ENCODE peak calls at places on chromosomes 16 and 17, in five cellular contexts. One of them, this sample, is unnamed.

GRCh38 chr16:22372882-22373661 is 1.3 kb downstream of the CDR2 start:
- DNase-seq in adrenal gland: no peak
- DNase-seq in fibroblast of mammary gland: no peak
- DNase-seq in Peyer's patch: no peak
- DNase-seq in kidney epithelial cell: no peak
- DNase-seq in this sample: no peak

GRCh38 chr16:2964416-2965223 is 545 bp downstream of the KREMEN2 start:
- DNase-seq in adrenal gland: no peak
- DNase-seq in fibroblast of mammary gland: no peak
- DNase-seq in Peyer's patch: peak
- DNase-seq in kidney epithelial cell: no peak
- DNase-seq in this sample: peak

GRCh38 chr16:13014516-13014915 is 113.1 kb downstream of the SHISA9 start:
- DNase-seq in adrenal gland: no peak
- DNase-seq in fibroblast of mammary gland: no peak
- DNase-seq in Peyer's patch: no peak
- DNase-seq in kidney epithelial cell: peak
- DNase-seq in this sample: no peak

GRCh38 chr16:86297391-86297790 is 212.9 kb upstream of the FOXF1 start:
- DNase-seq in adrenal gland: no peak
- DNase-seq in fibroblast of mammary gland: peak
- DNase-seq in Peyer's patch: no peak
- DNase-seq in kidney epithelial cell: no peak
- DNase-seq in this sample: no peak

GRCh38 chr17:50182783-50183438 is 17.1 kb downstream of the SGCA start:
- DNase-seq in adrenal gland: no peak
- DNase-seq in fibroblast of mammary gland: peak
- DNase-seq in Peyer's patch: no peak
- DNase-seq in kidney epithelial cell: no peak
- DNase-seq in this sample: no peak

GRCh38 chr16:89363621-89364393 is 126.6 kb downstream of the ANKRD11 start:
- DNase-seq in adrenal gland: no peak
- DNase-seq in fibroblast of mammary gland: peak
- DNase-seq in Peyer's patch: peak
- DNase-seq in kidney epithelial cell: no peak
- DNase-seq in this sample: no peak

GRCh38 chr17:29292071-29292991 is 1.6 kb downstream of the NUFIP2 start:
- DNase-seq in adrenal gland: peak
- DNase-seq in fibroblast of mammary gland: peak
- DNase-seq in Peyer's patch: peak
- DNase-seq in kidney epithelial cell: no peak
- DNase-seq in this sample: peak

GRCh38 chr16:49441366-49441780 is 67.8 kb downstream of the C16orf78 start:
- DNase-seq in adrenal gland: peak
- DNase-seq in fibroblast of mammary gland: no peak
- DNase-seq in Peyer's patch: peak
- DNase-seq in kidney epithelial cell: no peak
- DNase-seq in this sample: peak

GRCh38 chr16:85329999-85330693 is 217.9 kb upstream of the CIBAR2 start:
- DNase-seq in adrenal gland: no peak
- DNase-seq in fibroblast of mammary gland: no peak
- DNase-seq in Peyer's patch: no peak
- DNase-seq in kidney epithelial cell: no peak
- DNase-seq in this sample: no peak

GRCh38 chr16:11306997-11307638 is 26.0 kb upstream of the PRM1 start:
- DNase-seq in adrenal gland: no peak
- DNase-seq in fibroblast of mammary gland: no peak
- DNase-seq in Peyer's patch: no peak
- DNase-seq in kidney epithelial cell: no peak
- DNase-seq in this sample: no peak

GRCh38 chr16:31713945-31714898 is 159.4 kb upstream of the ZNF267 start:
- DNase-seq in adrenal gland: no peak
- DNase-seq in fibroblast of mammary gland: no peak
- DNase-seq in Peyer's patch: peak
- DNase-seq in kidney epithelial cell: no peak
- DNase-seq in this sample: no peak

GRCh38 chr16:8936421-8936820 is 27.3 kb downstream of the USP7 start:
- DNase-seq in adrenal gland: peak
- DNase-seq in fibroblast of mammary gland: peak
- DNase-seq in Peyer's patch: peak
- DNase-seq in kidney epithelial cell: peak
- DNase-seq in this sample: peak

GRCh38 chr17:64368277-64368676 is 22.4 kb downstream of the PECAM1 start:
- DNase-seq in adrenal gland: no peak
- DNase-seq in fibroblast of mammary gland: no peak
- DNase-seq in Peyer's patch: no peak
- DNase-seq in kidney epithelial cell: no peak
- DNase-seq in this sample: no peak

GRCh38 chr17:12522743-12523181 is 142.9 kb upstream of the MYOCD start:
- DNase-seq in adrenal gland: no peak
- DNase-seq in fibroblast of mammary gland: peak
- DNase-seq in Peyer's patch: peak
- DNase-seq in kidney epithelial cell: peak
- DNase-seq in this sample: no peak

GRCh38 chr16:2195316-2196161 is 866 bp downstream of the CASKIN1 start:
- DNase-seq in adrenal gland: no peak
- DNase-seq in fibroblast of mammary gland: no peak
- DNase-seq in Peyer's patch: no peak
- DNase-seq in kidney epithelial cell: no peak
- DNase-seq in this sample: no peak

GRCh38 chr16:48384305-48384981 is 770 bp downstream of the SIAH1 start:
- DNase-seq in adrenal gland: peak
- DNase-seq in fibroblast of mammary gland: peak
- DNase-seq in Peyer's patch: peak
- DNase-seq in kidney epithelial cell: no peak
- DNase-seq in this sample: peak

GRCh38 chr16:89993971-89994370 is 25.3 kb downstream of the DBNDD1 start:
- DNase-seq in adrenal gland: no peak
- DNase-seq in fibroblast of mammary gland: no peak
- DNase-seq in Peyer's patch: no peak
- DNase-seq in kidney epithelial cell: no peak
- DNase-seq in this sample: no peak

GRCh38 chr16:70696952-70697600 is 11.2 kb upstream of the MTSS2 start:
- DNase-seq in adrenal gland: no peak
- DNase-seq in fibroblast of mammary gland: no peak
- DNase-seq in Peyer's patch: no peak
- DNase-seq in kidney epithelial cell: no peak
- DNase-seq in this sample: no peak

GRCh38 chr17:75894049-75894742 is 2.6 kb downstream of the TRIM65 start:
- DNase-seq in adrenal gland: peak
- DNase-seq in fibroblast of mammary gland: peak
- DNase-seq in Peyer's patch: no peak
- DNase-seq in kidney epithelial cell: no peak
- DNase-seq in this sample: no peak

GRCh38 chr17:67779098-67779672 is 46.1 kb upstream of the BPTF start:
- DNase-seq in adrenal gland: peak
- DNase-seq in fibroblast of mammary gland: peak
- DNase-seq in Peyer's patch: no peak
- DNase-seq in kidney epithelial cell: no peak
- DNase-seq in this sample: no peak

GRCh38 chr16:61128545-61129323 is 907.5 kb downstream of the CDH8 start:
- DNase-seq in adrenal gland: no peak
- DNase-seq in fibroblast of mammary gland: no peak
- DNase-seq in Peyer's patch: no peak
- DNase-seq in kidney epithelial cell: no peak
- DNase-seq in this sample: no peak

GRCh38 chr16:87698241-87698640 is 67.5 kb downstream of the KLHDC4 start:
- DNase-seq in adrenal gland: no peak
- DNase-seq in fibroblast of mammary gland: no peak
- DNase-seq in Peyer's patch: no peak
- DNase-seq in kidney epithelial cell: no peak
- DNase-seq in this sample: no peak

GRCh38 chr17:32596666-32597065 is 109.9 kb downstream of the CDK5R1 start:
- DNase-seq in adrenal gland: no peak
- DNase-seq in fibroblast of mammary gland: peak
- DNase-seq in Peyer's patch: no peak
- DNase-seq in kidney epithelial cell: no peak
- DNase-seq in this sample: no peak

GRCh38 chr16:84518804-84519341 is 14.4 kb upstream of the MEAK7 start:
- DNase-seq in adrenal gland: no peak
- DNase-seq in fibroblast of mammary gland: no peak
- DNase-seq in Peyer's patch: peak
- DNase-seq in kidney epithelial cell: no peak
- DNase-seq in this sample: peak

GRCh38 chr17:46976626-46977270 is 2.3 kb downstream of the RPRML start:
- DNase-seq in adrenal gland: no peak
- DNase-seq in fibroblast of mammary gland: no peak
- DNase-seq in Peyer's patch: no peak
- DNase-seq in kidney epithelial cell: no peak
- DNase-seq in this sample: no peak

GRCh38 chr17:46978489-46979022 is 497 bp downstream of the RPRML start:
- DNase-seq in adrenal gland: no peak
- DNase-seq in fibroblast of mammary gland: no peak
- DNase-seq in Peyer's patch: no peak
- DNase-seq in kidney epithelial cell: no peak
- DNase-seq in this sample: no peak

GRCh38 chr17:46979023-46979870 is at the start of gene RPRML:
- DNase-seq in adrenal gland: no peak
- DNase-seq in fibroblast of mammary gland: peak
- DNase-seq in Peyer's patch: no peak
- DNase-seq in kidney epithelial cell: no peak
- DNase-seq in this sample: no peak

GRCh38 chr17:46977750-46978488 is 1.1 kb downstream of the RPRML start:
- DNase-seq in adrenal gland: no peak
- DNase-seq in fibroblast of mammary gland: no peak
- DNase-seq in Peyer's patch: no peak
- DNase-seq in kidney epithelial cell: no peak
- DNase-seq in this sample: no peak

GRCh38 chr17:46977348-46977747 is 1.7 kb downstream of the RPRML start:
- DNase-seq in adrenal gland: no peak
- DNase-seq in fibroblast of mammary gland: peak
- DNase-seq in Peyer's patch: no peak
- DNase-seq in kidney epithelial cell: peak
- DNase-seq in this sample: no peak
- TF ChIP-seq CTCF in adrenal gland: no peak
- TF ChIP-seq CTCF in fibroblast of mammary gland: peak
- TF ChIP-seq CTCF in Peyer's patch: peak
- TF ChIP-seq CTCF in kidney epithelial cell: peak
- TF ChIP-seq CTCF in this sample: no peak

GRCh38 chr16:180101-180920 is at the start of gene HBQ1:
- DNase-seq in adrenal gland: no peak
- DNase-seq in fibroblast of mammary gland: no peak
- DNase-seq in Peyer's patch: peak
- DNase-seq in kidney epithelial cell: no peak
- DNase-seq in this sample: peak
- TF ChIP-seq CTCF in adrenal gland: no peak
- TF ChIP-seq CTCF in fibroblast of mammary gland: no peak
- TF ChIP-seq CTCF in Peyer's patch: peak
- TF ChIP-seq CTCF in kidney epithelial cell: peak
- TF ChIP-seq CTCF in this sample: peak

DNA sequence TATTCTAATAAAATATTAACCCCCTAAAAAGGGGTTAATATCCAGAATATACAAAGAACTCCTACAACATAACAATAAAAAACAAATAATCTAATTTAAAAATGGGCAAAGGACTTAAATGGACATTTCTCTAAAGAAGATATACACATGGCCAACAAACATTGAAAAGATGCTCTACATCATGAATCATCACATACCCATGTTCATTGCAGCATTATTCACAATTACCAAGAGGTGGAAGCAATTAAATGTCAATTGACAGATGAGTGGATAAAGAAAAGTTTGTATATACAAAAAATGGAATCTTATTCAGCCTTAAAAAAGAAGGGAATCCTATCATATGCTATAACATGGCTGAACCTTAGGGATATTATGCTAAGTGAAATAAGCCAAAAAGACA is 36.8 kb downstream of the CPD start:
- DNase-seq in adrenal gland: no peak
- DNase-seq in fibroblast of mammary gland: peak
- DNase-seq in Peyer's patch: no peak
- DNase-seq in kidney epithelial cell: no peak
- DNase-seq in this sample: no peak
- TF ChIP-seq CTCF in adrenal gland: no peak
- TF ChIP-seq CTCF in fibroblast of mammary gland: no peak
- TF ChIP-seq CTCF in Peyer's patch: no peak
- TF ChIP-seq CTCF in kidney epithelial cell: no peak
- TF ChIP-seq CTCF in this sample: no peak

DNA sequence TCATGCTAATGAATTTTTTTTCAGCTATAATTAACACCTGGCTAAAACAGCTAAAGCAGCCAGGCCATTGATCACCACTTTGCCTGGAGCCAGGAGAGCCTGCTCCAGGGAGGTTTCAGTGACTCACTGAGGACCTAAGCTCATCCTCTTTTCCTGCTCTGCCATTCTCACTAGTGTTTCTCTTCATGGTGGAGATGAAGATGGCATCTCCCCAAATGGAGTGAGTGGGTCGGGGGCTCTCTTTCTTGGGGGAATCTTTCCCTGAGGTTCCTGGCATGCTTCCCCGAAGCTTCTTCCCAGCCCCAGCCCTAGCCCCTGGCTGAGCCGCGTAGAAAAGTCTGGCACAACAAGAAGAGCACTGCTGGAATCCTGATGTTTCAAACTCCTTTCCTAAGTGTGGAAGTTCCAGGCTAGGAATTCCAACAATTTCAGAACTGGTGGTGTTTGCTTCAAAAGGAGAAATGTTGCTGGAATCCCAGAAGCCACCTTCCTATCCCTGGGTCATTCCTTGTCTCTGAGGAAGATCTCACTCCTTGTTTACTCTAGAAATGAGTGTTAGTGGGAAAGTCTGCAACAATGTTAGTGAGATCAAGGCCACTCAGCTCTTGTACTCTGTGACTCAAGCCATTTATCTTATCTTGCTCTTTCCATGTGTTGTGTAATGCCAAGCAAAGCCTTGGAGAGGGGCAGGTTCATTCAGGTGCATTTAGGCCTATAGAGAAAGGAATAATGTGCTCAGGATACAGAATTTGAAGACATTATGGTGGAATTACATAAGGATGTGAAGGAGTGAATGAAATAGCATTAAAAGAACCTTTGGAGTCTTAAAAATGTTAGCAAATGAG is 26.0 kb upstream of the B4GALNT2 start:
- DNase-seq in adrenal gland: peak
- DNase-seq in fibroblast of mammary gland: peak
- DNase-seq in Peyer's patch: no peak
- DNase-seq in kidney epithelial cell: no peak
- DNase-seq in this sample: no peak
- TF ChIP-seq CTCF in adrenal gland: no peak
- TF ChIP-seq CTCF in fibroblast of mammary gland: no peak
- TF ChIP-seq CTCF in Peyer's patch: no peak
- TF ChIP-seq CTCF in kidney epithelial cell: no peak
- TF ChIP-seq CTCF in this sample: no peak

This sample was measured in natural killer cell.